ENCODE peak calls at places on chromosome 7, in nine cellular contexts. K, Z, I, G, H, F, Y, W and X are unnamed samples.

GRCh38 chr7:135714534-135715009 is 13.4 kb downstream of the SLC13A4 start:
- DNase-seq in Y (no peak), I (no peak), F (peak), W (peak), G (peak), H (no peak), Z (no peak), K (peak), X (no peak)

GRCh38 chr7:155814569-155815276 is 2.5 kb upstream of the SHH start:
- DNase-seq in G (peak), I (no peak), F (no peak), H (no peak), W (no peak), K (no peak), Y (no peak), Z (no peak), X (no peak)

GRCh38 chr7:259191-259505 is 30.8 kb upstream of the FOXL3 start:
- DNase-seq in H (no peak), I (no peak), G (no peak), F (no peak), W (peak), Z (no peak), K (no peak), Y (no peak), X (no peak)

GRCh38 chr7:18829518-18830252 is 287.8 kb downstream of the TWIST1 start:
- DNase-seq in Y (no peak), F (no peak), H (no peak), Z (peak), I (no peak), W (no peak), G (peak), K (peak), X (no peak)

GRCh38 chr7:625376-625971 is 101.0 kb upstream of the DNAAF5 start:
- DNase-seq in G (no peak), K (no peak), H (no peak), F (no peak), Z (no peak), Y (no peak), I (no peak), W (peak), X (no peak)

GRCh38 chr7:10677668-10678232 is 295.9 kb upstream of the PHF14 start:
- DNase-seq in Z (no peak), I (no peak), Y (no peak), H (no peak), K (no peak), G (no peak), W (no peak), F (no peak), X (no peak)

GRCh38 chr7:107661081-107661864 is 645 bp downstream of the SLC26A4 start:
- DNase-seq in Z (no peak), W (peak), Y (no peak), G (no peak), K (no peak), I (peak), H (peak), F (peak), X (peak)

GRCh38 chr7:1425292-1426136 is 33.8 kb downstream of the MICALL2 start:
- DNase-seq in W (no peak), K (no peak), H (no peak), G (no peak), Y (no peak), Z (no peak), I (no peak), F (no peak), X (no peak)

GRCh38 chr7:106060394-106060920 is 51.7 kb downstream of the SYPL1 start:
- DNase-seq in W (no peak), G (no peak), I (no peak), Z (no peak), H (no peak), K (no peak), Y (no peak), F (no peak), X (no peak)

GRCh38 chr7:115299379-115300038 is 377.6 kb downstream of the MDFIC start:
- DNase-seq in I (no peak), H (no peak), G (no peak), K (no peak), Z (no peak), F (no peak), Y (no peak), W (no peak), X (no peak)

GRCh38 chr7:36129048-36129534 is 24.0 kb upstream of the EEPD1 start:
- DNase-seq in Z (no peak), W (no peak), F (no peak), Y (no peak), K (peak), I (peak), H (no peak), G (peak), X (peak)

GRCh38 chr7:69790915-69791473 is 192.7 kb downstream of the AUTS2 start:
- DNase-seq in K (no peak), W (no peak), G (no peak), F (no peak), H (no peak), I (no peak), Y (no peak), Z (no peak), X (no peak)

GRCh38 chr7:120819861-120820260 is 38.1 kb downstream of the TSPAN12 start:
- DNase-seq in I (no peak), G (no peak), H (no peak), Z (no peak), K (no peak), W (no peak), F (no peak), Y (no peak), X (no peak)

GRCh38 chr7:144127714-144128334 is 4.8 kb downstream of the OR2A14 start:
- DNase-seq in H (peak), K (peak), W (peak), I (peak), F (peak), Z (peak), Y (peak), G (peak), X (peak)

GRCh38 chr7:35875292-35875691 is 74.4 kb downstream of the SEPTIN7 start:
- DNase-seq in Y (no peak), F (no peak), I (no peak), K (no peak), H (no peak), G (no peak), W (no peak), Z (no peak), X (no peak)

GRCh38 chr7:14195896-14196295 is 206.4 kb upstream of the ETV1 start:
- DNase-seq in I (no peak), K (no peak), H (no peak), Z (no peak), G (no peak), F (no peak), Y (no peak), W (no peak), X (no peak)

GRCh38 chr7:138025215-138026186 is 23.6 kb upstream of the CREB3L2 start:
- DNase-seq in G (no peak), Z (no peak), K (no peak), Y (no peak), W (no peak), F (no peak), H (no peak), I (no peak), X (no peak)

GRCh38 chr7:155811895-155812761 is at the start of gene SHH:
- DNase-seq in I (no peak), F (no peak), W (no peak), G (no peak), H (no peak), Y (no peak), Z (no peak), K (no peak), X (no peak)

GRCh38 chr7:130918129-130919052 is 184.4 kb upstream of the KLF14 start:
- DNase-seq in Y (no peak), F (no peak), I (no peak), W (no peak), H (no peak), Z (no peak), K (no peak), G (no peak), X (peak)

GRCh38 chr7:85587777-85588176 is 400.9 kb upstream of the SEMA3D start:
- DNase-seq in W (no peak), G (no peak), I (no peak), F (no peak), Y (no peak), H (no peak), Z (no peak), K (no peak), X (no peak)

GRCh38 chr7:17279081-17279480 is 19.4 kb upstream of the AHR start:
- DNase-seq in I (no peak), K (no peak), F (no peak), Y (no peak), H (no peak), G (no peak), Z (no peak), W (no peak), X (no peak)

GRCh38 chr7:9822458-9823290 is 1151.0 kb upstream of the PHF14 start:
- DNase-seq in W (no peak), I (no peak), Y (no peak), Z (no peak), G (no peak), F (no peak), H (no peak), K (no peak), X (no peak)

GRCh38 chr7:94005753-94006152 is 1.6 kb upstream of the BET1 start:
- DNase-seq in Z (no peak), H (no peak), Y (no peak), F (no peak), I (no peak), G (no peak), K (no peak), W (no peak), X (no peak)

GRCh38 chr7:105932835-105933477 is 30.1 kb upstream of the CDHR3 start:
- DNase-seq in Y (no peak), Z (peak), W (peak), F (no peak), H (no peak), G (peak), K (peak), I (peak), X (no peak)

GRCh38 chr7:130345725-130346124 is 1.1 kb downstream of the CPA5 start:
- DNase-seq in Y (no peak), K (no peak), I (no peak), G (no peak), H (no peak), W (no peak), F (no peak), Z (no peak), X (no peak)

GRCh38 chr7:75617634-75618234 is 121.0 kb downstream of the HIP1 start:
- DNase-seq in G (peak), W (peak), Z (no peak), Y (peak), F (no peak), I (peak), H (peak), K (no peak), X (peak)

GRCh38 chr7:35555934-35556333 is 139.0 kb downstream of the HERPUD2 start:
- DNase-seq in Y (no peak), F (no peak), K (peak), W (no peak), I (no peak), Z (no peak), G (peak), H (no peak), X (no peak)

GRCh38 chr7:122893486-122893885 is 7.2 kb upstream of the CADPS2 start:
- DNase-seq in G (no peak), W (no peak), Z (no peak), F (no peak), Y (no peak), I (no peak), K (no peak), H (no peak), X (no peak)

GRCh38 chr7:151836191-151836926 is 40.6 kb downstream of the PRKAG2 start:
- DNase-seq in Y (no peak), I (no peak), Z (no peak), G (no peak), H (no peak), K (no peak), F (no peak), W (peak), X (no peak)

GRCh38 chr7:104926905-104927454 is 87.0 kb upstream of the KMT2E start:
- DNase-seq in G (no peak), H (no peak), I (no peak), K (no peak), Y (no peak), Z (no peak), W (no peak), F (no peak), X (no peak)

GRCh38 chr7:116561697-116562483 is 37.1 kb downstream of the CAV1 start:
- DNase-seq in Z (no peak), H (no peak), F (no peak), I (peak), G (no peak), K (no peak), W (peak), Y (no peak), X (no peak)

GRCh38 chr7:132203021-132203420 is 373.2 kb downstream of the PLXNA4 start:
- DNase-seq in I (no peak), K (no peak), Y (no peak), W (no peak), H (no peak), F (no peak), Z (no peak), G (no peak), X (no peak)

GRCh38 chr7:74277636-74278035 is 11.6 kb upstream of the CLIP2 start:
- DNase-seq in Y (no peak), K (no peak), W (no peak), G (no peak), Z (no peak), I (no peak), H (no peak), F (no peak), X (no peak)

GRCh38 chr7:108442039-108442568 is 14.1 kb downstream of the NRCAM start:
- DNase-seq in H (no peak), Y (no peak), K (peak), G (no peak), F (peak), Z (no peak), W (no peak), I (no peak), X (no peak)

GRCh38 chr7:23106801-23107713 is 1.5 kb downstream of the KLHL7 start:
- DNase-seq in F (no peak), W (no peak), G (peak), Z (no peak), I (no peak), Y (no peak), K (no peak), H (no peak), X (no peak)